ENCODE peak calls at places on chromosomes 16 and 17, in five cellular contexts. X is activated naive CD4-positive, alpha-beta T cell; H is HFF-Myc; W is ovary; Y is posterior cingulate gyrus. K is an unnamed sample.

GRCh38 chr17:45092932-45093430 is 31.9 kb downstream of the NMT1 start:
- DNase-seq in X (no peak), H (peak; percentile 94), W (peak; percentile 82), Y (peak; percentile 85), K (peak; percentile 89)

GRCh38 chr16:56743840-56744239 is 13.9 kb downstream of the NUP93 start:
- DNase-seq in X (no peak), H (peak; percentile 35), W (no peak), Y (no peak), K (peak; percentile 60)

GRCh38 chr17:49343273-49343672 is 18.8 kb downstream of the ZNF652 start:
- DNase-seq in X (no peak), H (peak; percentile 19), W (no peak), Y (no peak), K (no peak)

GRCh38 chr17:66971249-66971648 is 6.7 kb downstream of the CACNG4 start:
- DNase-seq in X (no peak), H (no peak), W (no peak), Y (no peak), K (no peak)

GRCh38 chr17:42472709-42473521 is 14.2 kb downstream of the ATP6V0A1 start:
- DNase-seq in X (no peak), H (no peak), W (no peak), Y (no peak), K (no peak)

GRCh38 chr17:692116-692515 is 22.5 kb downstream of the VPS53 start:
- DNase-seq in X (no peak), H (no peak), W (no peak), Y (no peak), K (no peak)

GRCh38 chr16:88315543-88316105 is 67.1 kb upstream of the ZNF469 start:
- DNase-seq in X (no peak), H (no peak), W (no peak), Y (no peak), K (peak; percentile 52)

GRCh38 chr17:17493986-17494466 is 2.2 kb downstream of the RASD1 start:
- DNase-seq in X (no peak), H (no peak), W (no peak), Y (no peak), K (no peak)

GRCh38 chr16:31211960-31212359 is 2.0 kb upstream of the TRIM72 start:
- DNase-seq in X (no peak), H (no peak), W (no peak), Y (no peak), K (no peak)

GRCh38 chr16:84144301-84144858 is 597 bp downstream of the HSDL1 start:
- DNase-seq in X (no peak), H (no peak), W (peak; percentile 19), Y (peak; percentile 20), K (no peak)

GRCh38 chr17:31487063-31487647 is 95.7 kb downstream of the RAB11FIP4 start:
- DNase-seq in X (no peak), H (no peak), W (no peak), Y (no peak), K (no peak)

GRCh38 chr17:53032861-53033271 is 789.9 kb upstream of the KIF2B start:
- DNase-seq in X (no peak), H (no peak), W (no peak), Y (no peak), K (no peak)

GRCh38 chr17:4205917-4206316 is 57.9 kb downstream of the ANKFY1 start:
- DNase-seq in X (no peak), H (no peak), W (no peak), Y (no peak), K (no peak)

GRCh38 chr16:50463581-50464324 is 84.4 kb upstream of the NKD1 start:
- DNase-seq in X (no peak), H (no peak), W (no peak), Y (no peak), K (no peak)

GRCh38 chr17:8947201-8947600 is 18.3 kb downstream of the PIK3R5 start:
- DNase-seq in X (no peak), H (no peak), W (no peak), Y (no peak), K (no peak)

GRCh38 chr17:10171057-10171456 is 27.3 kb downstream of the GAS7 start:
- DNase-seq in X (no peak), H (no peak), W (peak; percentile 28), Y (no peak), K (peak; percentile 70)

GRCh38 chr16:66549284-66550131 is at the start of gene TK2:
- DNase-seq in X (peak; percentile 29), H (peak; percentile 6), W (peak; percentile 78), Y (peak; percentile 52), K (peak; percentile 75)

GRCh38 chr16:71230122-71230845 is at the start of gene HYDIN:
- DNase-seq in X (no peak), H (peak; percentile 29), W (peak; percentile 14), Y (peak; percentile 63), K (no peak)

GRCh38 chr16:85819711-85820110 is 20.2 kb downstream of the COX4I1 start:
- DNase-seq in X (no peak), H (no peak), W (no peak), Y (no peak), K (no peak)

GRCh38 chr17:67994827-67995567 is 1.3 kb downstream of the C17orf58 start:
- DNase-seq in X (no peak), H (peak; percentile 38), W (no peak), Y (no peak), K (no peak)

GRCh38 chr16:9258423-9259051 is 167.1 kb downstream of the HAPSTR1 start:
- DNase-seq in X (no peak), H (no peak), W (no peak), Y (peak; percentile 50), K (peak; percentile 16)

GRCh38 chr17:37212184-37212583 is 163.6 kb upstream of the C17orf78 start:
- DNase-seq in X (no peak), H (no peak), W (no peak), Y (no peak), K (no peak)

GRCh38 chr17:4509402-4509801 is 10.7 kb downstream of the SPNS2 start:
- DNase-seq in X (no peak), H (no peak), W (no peak), Y (no peak), K (no peak)

GRCh38 chr17:6498356-6498755 is 54.1 kb downstream of the PIMREG start:
- DNase-seq in X (no peak), H (no peak), W (no peak), Y (no peak), K (no peak)

GRCh38 chr17:47717845-47718621 is 15.0 kb upstream of the TBX21 start:
- DNase-seq in X (no peak), H (no peak), W (no peak), Y (no peak), K (no peak)

GRCh38 chr17:50055055-50055425 is 870 bp upstream of the ITGA3 start:
- DNase-seq in X (no peak), H (no peak), W (no peak), Y (no peak), K (peak; percentile 53)

GRCh38 chr16:10878644-10879498 is 1.9 kb downstream of the CIITA start:
- DNase-seq in X (no peak), H (no peak), W (peak; percentile 17), Y (no peak), K (peak; percentile 51)

GRCh38 chr16:30053376-30054015 is 12.1 kb upstream of the ALDOA start:
- DNase-seq in X (no peak), H (no peak), W (no peak), Y (no peak), K (no peak)

GRCh38 chr17:59754547-59754946 is 47.1 kb downstream of the VMP1 start:
- DNase-seq in X (no peak), H (peak; percentile 96), W (no peak), Y (no peak), K (no peak)

GRCh38 chr16:65409505-65409904 is 287.6 kb upstream of the CDH11 start:
- DNase-seq in X (no peak), H (no peak), W (no peak), Y (no peak), K (no peak)

GRCh38 chr16:65789546-65789945 is 576.9 kb upstream of the CDH5 start:
- DNase-seq in X (no peak), H (no peak), W (no peak), Y (no peak), K (no peak)

GRCh38 chr17:1447061-1447460 is 9.0 kb downstream of the CRK start:
- DNase-seq in X (no peak), H (no peak), W (no peak), Y (no peak), K (no peak)

GRCh38 chr17:17780941-17781590 is 55.7 kb downstream of the SREBF1 start:
- DNase-seq in X (no peak), H (peak; percentile 46), W (peak; percentile 64), Y (peak; percentile 25), K (peak; percentile 11)

GRCh38 chr16:86772231-86772510 is 193.8 kb downstream of the FOXL1 start:
- DNase-seq in X (no peak), H (no peak), W (no peak), Y (no peak), K (no peak)

GRCh38 chr17:80449930-80450576 is 26.4 kb downstream of the NPTX1 start:
- DNase-seq in X (no peak), H (no peak), W (no peak), Y (no peak), K (peak; percentile 49)

GRCh38 chr17:50909765-50910661 is 43.9 kb upstream of the TOB1 start:
- DNase-seq in X (no peak), H (no peak), W (no peak), Y (no peak), K (no peak)

GRCh38 chr17:82244413-82245140 is 15.7 kb downstream of the SLC16A3 start:
- DNase-seq in X (no peak), H (no peak), W (no peak), Y (peak; percentile 58), K (peak; percentile 59)

GRCh38 chr16:9791566-9791965 is 390.7 kb downstream of the GRIN2A start:
- DNase-seq in X (no peak), H (no peak), W (no peak), Y (no peak), K (no peak)

GRCh38 chr16:82701302-82702022 is 74.7 kb downstream of the CDH13 start:
- DNase-seq in X (no peak), H (no peak), W (no peak), Y (no peak), K (no peak)